ENCODE peak calls at places on chromosomes 11 and 22, in seven cellular contexts. O is pancreas; P is H9; F is stomach; N is upper lobe of right lung; J is CD4-positive, alpha-beta T cell; R is hepatocyte. B is an unnamed sample. For H3K9me3, the result is how much of the 10 kb centered on the place peaks cover.

GRCh38 chr11:66843776-66844495 is 695 bp downstream of the RCE1 start:
- DNase-seq in O (no peak), P (no peak), F (no peak), N (no peak), J (no peak), R (no peak), B (no peak)

GRCh38 chr11:8263109-8263768 is 439 bp downstream of the LMO1 start:
- DNase-seq in O (no peak), P (peak), F (no peak), N (peak), J (no peak), R (no peak), B (peak)

GRCh38 chr22:42162728-42163489 is 32.3 kb upstream of the CYP2D6 start:
- DNase-seq in O (no peak), P (no peak), F (no peak), N (no peak), J (no peak), R (no peak), B (no peak)

GRCh38 chr11:117230286-117230961 is 1.4 kb downstream of the PCSK7 start:
- DNase-seq in O (no peak), P (no peak), F (no peak), N (no peak), J (no peak), R (no peak), B (no peak)

GRCh38 chr11:128716661-128717210 is 22.9 kb downstream of the FLI1 start:
- DNase-seq in O (no peak), P (no peak), F (no peak), N (no peak), J (peak), R (no peak), B (no peak)

GRCh38 chr22:49856343-49856742 is 2.7 kb downstream of the ZBED4 start:
- DNase-seq in O (no peak), P (no peak), F (no peak), N (peak), J (no peak), R (no peak), B (no peak)

GRCh38 chr11:45993438-45994064 is 71.1 kb downstream of the LARGE2 start:
- DNase-seq in O (no peak), P (no peak), F (no peak), N (no peak), J (no peak), R (peak), B (no peak)

GRCh38 chr11:125245299-125245698 is 80.7 kb downstream of the PKNOX2 start:
- DNase-seq in O (no peak), P (no peak), F (no peak), N (no peak), J (no peak), R (no peak), B (no peak)

GRCh38 chr11:12377106-12377823 is at the start of gene PARVA:
- DNase-seq in O (peak), P (peak), F (peak), N (peak), J (no peak), R (peak), B (peak)

GRCh38 chr22:49992921-49993648 is 19.5 kb downstream of the IL17REL start:
- DNase-seq in O (no peak), P (peak), F (peak), N (peak), J (peak), R (peak), B (peak)

GRCh38 chr22:36067237-36067558 is 38.6 kb upstream of the RBFOX2 start:
- DNase-seq in O (no peak), P (no peak), F (no peak), N (no peak), J (no peak), R (no peak), B (peak)

GRCh38 chr22:19065298-19065859 is 56.8 kb downstream of the DGCR2 start:
- DNase-seq in O (no peak), P (no peak), F (no peak), N (no peak), J (no peak), R (no peak), B (no peak)

GRCh38 chr22:44734801-44735517 is 17.4 kb upstream of the ARHGAP8 start:
- DNase-seq in O (no peak), P (no peak), F (no peak), N (no peak), J (no peak), R (no peak), B (no peak)

GRCh38 chr11:107549954-107550285 is 15.6 kb downstream of the ALKBH8 start:
- DNase-seq in O (no peak), P (no peak), F (no peak), N (no peak), J (no peak), R (no peak), B (no peak)

GRCh38 chr11:35683728-35684339 is 21.3 kb downstream of the TRIM44 start:
- DNase-seq in O (no peak), P (no peak), F (no peak), N (no peak), J (no peak), R (no peak), B (no peak)

GRCh38 chr22:25054943-25055511 is 102.5 kb downstream of the KIAA1671 start:
- DNase-seq in O (no peak), P (no peak), F (no peak), N (no peak), J (no peak), R (no peak), B (no peak)

GRCh38 chr11:75426720-75427086 is 6.3 kb downstream of the KLHL35 start:
- DNase-seq in O (no peak), P (no peak), F (no peak), N (no peak), J (no peak), R (no peak), B (no peak)

GRCh38 chr11:75423721-75424120 is 9.3 kb downstream of the KLHL35 start:
- DNase-seq in O (no peak), P (no peak), F (no peak), N (no peak), J (no peak), R (no peak), B (no peak)

GRCh38 chr11:75424396-75424795 is 8.6 kb downstream of the KLHL35 start:
- DNase-seq in O (no peak), P (no peak), F (no peak), N (no peak), J (no peak), R (no peak), B (no peak)

GRCh38 chr11:75427181-75427580 is 5.8 kb downstream of the KLHL35 start:
- DNase-seq in O (no peak), P (no peak), F (no peak), N (no peak), J (no peak), R (no peak), B (no peak)

GRCh38 chr11:75425422-75425821 is 7.6 kb downstream of the KLHL35 start:
- DNase-seq in O (no peak), P (peak), F (no peak), N (no peak), J (no peak), R (no peak), B (peak)
- TF ChIP-seq CTCF in O (no peak), P (peak), F (no peak), N (no peak), J (no peak), R (peak), B (peak)

DNA sequence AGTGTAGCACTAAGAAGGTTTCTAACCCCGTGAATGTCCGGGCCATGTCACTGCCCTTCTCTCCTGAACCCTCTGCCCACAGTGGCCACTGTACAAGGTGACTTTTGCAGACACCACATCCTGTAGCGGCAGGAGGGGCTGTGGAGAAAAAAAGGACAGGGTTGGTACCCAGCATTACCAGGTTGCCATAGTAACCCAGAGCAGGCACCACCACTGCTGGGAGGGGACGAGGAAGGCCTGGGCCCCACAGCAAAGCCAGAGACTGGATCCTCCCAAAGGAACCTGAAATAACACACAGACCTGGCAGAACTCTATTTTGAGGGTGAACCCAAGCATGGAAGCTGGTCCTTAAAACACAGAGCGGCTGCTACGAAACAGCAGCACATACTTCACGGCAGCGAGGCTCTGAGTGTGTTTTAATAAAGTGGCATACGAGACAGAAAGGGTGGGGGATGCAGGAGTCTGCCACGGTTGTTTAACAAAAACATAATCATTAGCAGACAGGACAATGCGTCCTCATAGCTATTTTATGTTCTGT is 380.6 kb downstream of the CTTN start:
- DNase-seq in O (no peak), P (no peak), F (no peak), N (peak), J (no peak), R (no peak), B (no peak)
- H3K27ac ChIP-seq in O (no peak), P (no peak), F (no peak), N (no peak), J (no peak), R (no peak), B (no peak)

GRCh38 chr22:47632646-47633045 is 870.2 kb downstream of the TBC1D22A start:
- DNase-seq in O (no peak), P (no peak), F (peak), N (peak), J (no peak), R (no peak), B (no peak)
- H3K9me3 ChIP-seq in O (under half), P (under half), F (under half), N (under half), J (under half), R (under half), B (under half)

DNA sequence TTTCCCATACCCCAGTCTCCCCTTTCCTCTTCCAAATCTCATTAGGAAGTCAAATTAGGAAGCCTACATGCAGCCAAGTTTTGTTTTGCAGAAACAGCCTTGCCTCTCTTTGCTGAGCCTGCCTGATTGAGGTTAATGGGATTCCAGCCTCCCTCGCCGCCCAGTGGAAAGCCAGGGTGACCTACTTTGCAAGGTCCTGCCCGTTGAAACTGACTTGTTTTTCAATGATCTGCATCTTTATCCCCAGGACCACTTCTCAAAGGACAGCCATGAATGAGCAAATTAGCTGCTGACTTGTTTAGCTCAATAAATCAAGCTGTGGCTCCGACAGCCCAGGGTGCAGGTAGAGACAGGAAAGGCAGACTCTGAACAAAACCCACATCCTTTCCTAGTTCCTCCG is 110.4 kb downstream of the RRAS2 start:
- DNase-seq in O (no peak), P (peak), F (no peak), N (no peak), J (no peak), R (no peak), B (peak)
- TF ChIP-seq CTCF in O (no peak), P (peak), F (no peak), N (no peak), J (no peak), R (no peak), B (peak)

DNA sequence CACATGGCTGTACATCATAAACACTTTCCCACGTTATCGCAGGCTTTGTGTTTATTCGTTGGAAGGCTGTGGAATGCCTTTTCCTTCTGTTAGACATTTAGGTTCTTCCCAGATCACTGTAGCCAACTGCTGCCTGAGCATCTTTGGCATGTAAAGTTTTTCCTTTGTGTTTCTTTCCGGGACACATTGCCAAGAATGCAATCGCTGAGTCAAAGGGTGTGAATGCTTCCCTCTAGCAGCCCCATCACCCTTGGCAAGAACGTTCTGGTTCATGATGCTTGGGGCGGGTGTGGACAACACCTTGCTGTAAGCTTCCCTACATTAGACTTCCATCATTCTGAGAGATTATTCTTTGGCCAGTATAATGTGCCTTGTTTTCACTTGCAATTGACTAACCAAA is 136.2 kb downstream of the OSBP2 start:
- DNase-seq in O (no peak), P (no peak), F (peak), N (no peak), J (no peak), R (no peak), B (no peak)
- H3K27ac ChIP-seq in O (no peak), P (no peak), F (no peak), N (no peak), J (no peak), R (no peak), B (no peak)

GRCh38 chr22:47605886-47606285 is 843.4 kb downstream of the TBC1D22A start:
- DNase-seq in O (no peak), P (no peak), F (no peak), N (peak), J (no peak), R (no peak), B (peak)
- H3K9me3 ChIP-seq in O (under half), P (under half), F (under half), N (under half), J (under half), R (under half), B (under half)

DNA sequence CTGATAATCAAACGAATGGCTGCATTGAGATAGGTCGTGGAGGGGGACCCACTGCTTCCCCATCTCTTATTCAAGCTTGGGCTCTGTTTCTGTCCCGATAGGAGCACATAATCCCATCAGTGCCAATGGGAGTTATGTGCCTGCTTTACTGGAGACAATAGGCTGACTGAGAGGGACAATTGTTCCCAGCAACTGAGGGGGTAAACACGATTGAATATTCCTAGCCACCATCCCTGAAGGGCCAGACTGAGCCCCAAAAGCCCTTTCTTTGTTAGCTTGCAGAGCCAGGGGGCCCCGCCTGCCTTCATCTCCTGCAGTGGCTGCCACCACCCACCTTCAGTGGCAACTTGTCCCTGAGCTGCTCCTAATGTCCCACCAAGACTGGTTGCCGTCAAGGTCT is 172.8 kb upstream of the NAV2 start:
- DNase-seq in O (no peak), P (no peak), F (no peak), N (no peak), J (no peak), R (no peak), B (no peak)
- TF ChIP-seq CTCF in O (no peak), P (no peak), F (no peak), N (no peak), J (no peak), R (no peak), B (no peak)

GRCh38 chr11:68872216-68873003 is 30.7 kb upstream of the CPT1A start:
- DNase-seq in O (no peak), P (no peak), F (no peak), N (peak), J (no peak), R (no peak), B (no peak)

GRCh38 chr11:68867067-68867466 is 25.4 kb upstream of the CPT1A start:
- DNase-seq in O (no peak), P (no peak), F (no peak), N (peak), J (no peak), R (no peak), B (no peak)

GRCh38 chr11:68865241-68865640 is 23.5 kb upstream of the CPT1A start:
- DNase-seq in O (no peak), P (no peak), F (no peak), N (peak), J (no peak), R (no peak), B (no peak)

GRCh38 chr11:68868221-68868620 is 26.5 kb upstream of the CPT1A start:
- DNase-seq in O (no peak), P (no peak), F (no peak), N (peak), J (no peak), R (no peak), B (no peak)

DNA sequence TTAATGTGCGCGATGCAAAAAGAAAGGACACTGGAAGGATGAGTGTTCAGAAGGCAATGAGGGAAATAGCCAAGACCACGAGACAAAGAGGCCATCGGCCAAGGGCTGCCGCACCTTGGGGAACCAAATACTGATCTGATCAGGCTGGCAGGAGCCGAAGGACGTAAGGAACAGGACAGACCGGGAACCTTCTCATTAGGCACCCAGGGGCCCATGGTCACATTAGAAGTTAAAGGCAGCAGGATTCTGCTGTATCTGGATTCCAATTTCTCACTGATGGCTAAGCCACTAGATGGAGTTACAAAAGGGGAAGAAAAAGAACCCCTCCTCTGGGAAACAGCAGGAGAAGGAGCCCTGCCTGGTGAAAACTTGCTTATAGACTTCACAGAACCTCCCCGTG is 28.8 kb upstream of the CPT1A start:
- DNase-seq in O (no peak), P (no peak), F (no peak), N (peak), J (no peak), R (no peak), B (no peak)
- H3K27ac ChIP-seq in O (no peak), P (no peak), F (peak), N (no peak), J (no peak), R (peak), B (no peak)

GRCh38 chr11:113387605-113388211 is at the start of gene ANKK1:
- DNase-seq in O (no peak), P (peak), F (no peak), N (no peak), J (no peak), R (peak), B (peak)
- H3K9me3 ChIP-seq in O (under half), P (under half), F (under half), N (under half), J (under half), R (under half), B (under half)